ENCODE peak calls at places on chromosomes 12 and 14, in eight cellular contexts. M is tibial artery, X is heart right ventricle, Z is HCT116, D is uterus, W is astrocyte, K is right lobe of liver, T is sigmoid colon. A is an unnamed sample. For H3K4me1, the result is how much of the 10 kb centered on the place peaks cover.

GRCh38 chr12:11836282-11836963 is 186.9 kb downstream of the ETV6 start:
- DNase-seq in M (no peak), X (no peak), Z (no peak), D (no peak), W (no peak), K (no peak), T (no peak), A (no peak)

GRCh38 chr14:92323031-92323915 is at the start of gene SLC24A4:
- DNase-seq in M (no peak), X (peak), Z (no peak), D (no peak), W (no peak), K (no peak), T (no peak), A (no peak)

GRCh38 chr12:14854586-14855163 is 11.3 kb upstream of the ART4 start:
- DNase-seq in M (no peak), X (no peak), Z (no peak), D (no peak), W (no peak), K (no peak), T (no peak), A (no peak)

GRCh38 chr14:63852271-63852816 is 460 bp upstream of the SYNE2 start:
- DNase-seq in M (no peak), X (no peak), Z (no peak), D (no peak), W (peak), K (no peak), T (no peak), A (no peak)

GRCh38 chr12:109773384-109774011 is 59.7 kb downstream of the TRPV4 start:
- DNase-seq in M (peak), X (no peak), Z (no peak), D (no peak), W (no peak), K (peak), T (peak), A (peak)

GRCh38 chr14:33120966-33121365 is 182.3 kb downstream of the NPAS3 start:
- DNase-seq in M (no peak), X (no peak), Z (no peak), D (no peak), W (peak), K (no peak), T (no peak), A (no peak)

GRCh38 chr12:28759334-28759733 is 389.7 kb upstream of the FAR2 start:
- DNase-seq in M (no peak), X (no peak), Z (no peak), D (no peak), W (peak), K (no peak), T (no peak), A (no peak)

GRCh38 chr14:96852823-96853422 is 55.7 kb downstream of the VRK1 start:
- DNase-seq in M (no peak), X (no peak), Z (peak), D (no peak), W (peak), K (no peak), T (no peak), A (no peak)

GRCh38 chr14:93231129-93231979 is 24.3 kb downstream of the UBR7 start:
- DNase-seq in M (no peak), X (peak), Z (no peak), D (no peak), W (peak), K (no peak), T (no peak), A (no peak)

GRCh38 chr14:58677525-58677924 is 39.8 kb downstream of the DACT1 start:
- DNase-seq in M (no peak), X (no peak), Z (no peak), D (no peak), W (no peak), K (no peak), T (no peak), A (no peak)

GRCh38 chr14:92039073-92039719 is 663 bp downstream of the TRIP11 start:
- DNase-seq in M (no peak), X (no peak), Z (peak), D (no peak), W (peak), K (peak), T (no peak), A (no peak)

GRCh38 chr12:98440165-98440581 is 75.2 kb upstream of the TMPO start:
- DNase-seq in M (peak), X (peak), Z (no peak), D (peak), W (peak), K (no peak), T (peak), A (peak)

DNA sequence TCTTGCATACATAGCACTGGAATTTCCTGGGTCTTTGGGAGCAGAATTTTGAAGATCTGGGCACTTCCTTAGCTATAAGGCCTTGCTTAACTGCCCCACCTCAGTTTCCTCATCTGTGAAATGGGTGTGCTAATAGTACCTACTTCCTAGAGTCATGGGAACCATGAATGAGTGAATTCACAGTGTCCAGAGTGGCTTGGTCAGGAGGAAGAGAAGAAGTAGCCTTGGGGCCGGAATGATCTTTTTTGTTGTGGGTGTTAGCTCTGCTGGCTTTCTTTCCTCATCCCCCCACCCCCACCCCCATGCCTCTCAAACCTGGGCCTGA is 2.4 kb downstream of the SH2B3 start:
- DNase-seq in M (no peak), X (no peak), Z (no peak), D (no peak), W (no peak), K (no peak), T (no peak), A (no peak)
- H3K4me1 ChIP-seq in M (under half), X (half or more), Z (under half), D (under half), W (half or more), K (half or more), T (half or more), A (half or more)

DNA sequence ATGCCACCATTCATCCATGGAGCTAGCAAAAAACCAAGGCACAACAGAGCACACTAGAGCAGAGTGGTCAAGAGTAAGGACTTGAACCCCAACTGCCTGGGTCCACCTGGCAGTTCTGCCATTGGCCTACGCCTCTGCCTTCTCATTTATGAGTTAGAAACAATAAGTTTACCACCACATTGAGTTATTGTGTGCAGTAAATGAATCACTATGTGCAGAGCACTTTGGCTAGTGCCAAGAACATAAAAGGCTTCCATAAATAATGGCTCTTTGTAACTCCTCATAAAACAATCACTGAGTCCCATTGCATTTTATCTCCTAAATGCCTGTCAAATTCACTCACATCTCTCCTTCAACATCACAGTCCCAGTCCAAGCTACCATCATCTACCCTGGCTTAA is 86.3 kb downstream of the OTX2 start:
- DNase-seq in M (no peak), X (no peak), Z (no peak), D (no peak), W (no peak), K (no peak), T (no peak), A (no peak)
- H3K4me3 ChIP-seq in M (no peak), X (no peak), Z (no peak), D (no peak), W (no peak), K (no peak), T (no peak), A (no peak)

DNA sequence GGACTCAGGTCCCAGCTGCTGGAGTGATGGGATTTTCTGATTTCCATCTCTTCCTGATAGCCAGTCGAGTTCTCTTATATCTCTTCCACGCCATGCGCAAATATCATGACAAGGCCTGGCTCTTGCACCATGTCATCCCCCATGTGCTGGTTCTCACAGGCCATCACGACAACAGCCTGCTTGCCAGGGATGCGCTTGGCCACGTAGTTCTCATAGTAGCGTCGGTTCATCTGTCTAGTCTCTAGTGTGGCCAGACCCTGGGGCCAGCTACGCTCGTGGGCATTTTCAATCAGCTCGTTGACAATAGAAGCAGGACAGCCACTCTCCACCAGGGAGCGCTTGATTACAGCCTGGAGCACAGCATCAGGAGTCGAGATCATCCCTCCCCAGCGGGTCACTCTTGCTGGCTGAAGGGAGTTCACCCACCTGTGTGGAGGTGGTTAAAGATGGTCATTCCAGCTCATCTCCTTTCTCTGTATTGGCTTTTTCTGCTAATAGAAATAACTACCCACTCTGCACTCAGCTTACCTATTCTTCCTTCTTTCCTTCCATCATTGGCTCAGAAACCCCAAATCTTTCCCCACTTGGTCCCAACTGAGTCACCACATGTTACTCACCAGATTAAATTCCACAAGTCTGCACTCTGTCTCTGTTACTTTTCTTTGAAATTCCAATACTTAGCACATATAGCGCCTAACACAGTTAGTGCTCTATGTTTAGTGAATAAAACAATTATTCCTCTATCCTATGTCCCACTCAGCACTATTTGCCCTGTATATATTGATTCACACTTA is 15.2 kb downstream of the RNF41 start:
- DNase-seq in M (peak), X (peak), Z (no peak), D (peak), W (peak), K (no peak), T (peak), A (peak)
- TF ChIP-seq CTCF in M (peak), X (peak), Z (peak), D (peak), W (peak), K (peak), T (peak), A (peak)

DNA sequence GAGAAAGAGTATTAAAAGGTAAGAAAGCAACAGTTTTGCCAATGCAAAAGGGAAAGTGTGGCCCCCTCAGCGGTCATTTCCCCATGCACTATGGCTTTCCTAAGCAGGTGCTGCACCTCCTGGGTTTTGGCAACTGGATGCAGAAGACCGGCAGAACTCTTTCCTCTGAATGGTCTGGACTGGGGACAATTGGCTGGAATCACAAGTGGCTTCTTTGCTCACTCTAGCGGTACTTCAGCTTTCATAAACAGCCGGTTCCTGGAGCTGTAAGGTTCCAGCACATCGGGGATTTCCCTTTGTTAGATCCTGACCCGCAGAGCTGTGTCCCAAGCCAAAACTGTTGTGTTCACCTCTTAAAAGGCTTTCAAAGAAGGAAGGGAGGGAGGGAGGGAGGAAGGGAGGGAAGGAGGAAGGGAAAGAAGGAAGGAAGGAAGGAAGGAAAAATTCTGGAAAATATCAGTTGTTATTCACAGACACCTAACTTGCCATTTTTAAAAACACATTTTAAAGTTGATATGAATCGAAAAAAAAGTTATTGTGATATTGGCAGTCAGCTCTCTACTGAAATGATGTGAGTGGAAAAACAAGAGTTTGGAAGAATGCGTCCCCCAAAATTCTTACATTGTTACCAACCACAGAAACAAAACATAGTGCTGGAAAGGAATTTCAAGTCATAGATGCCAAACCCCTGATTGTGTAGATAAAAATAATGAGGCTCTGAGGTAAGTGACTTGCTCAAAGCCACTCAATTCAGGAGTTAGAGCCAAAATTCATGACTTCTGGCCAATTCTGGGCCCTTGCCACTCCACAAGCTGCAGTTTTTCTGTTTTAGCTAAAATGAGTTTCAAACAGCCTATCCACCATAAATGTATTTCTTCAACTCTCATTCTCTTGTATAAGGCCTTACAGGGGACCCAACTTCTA is 220.6 kb upstream of the HMGA2 start:
- DNase-seq in M (peak), X (no peak), Z (peak), D (no peak), W (peak), K (no peak), T (peak), A (no peak)
- H3K4me1 ChIP-seq in M (under half), X (under half), Z (half or more), D (under half), W (under half), K (under half), T (under half), A (under half)

A was measured in Peyer's patch.